ENCODE peak calls at places on chromosomes 12 and 14, in ten cellular contexts. Q is D341Med, F is WTC11, A is Caco-2, N is heart left ventricle, L is NCI-H2029 treated with DMSO at 0.1 percent for 48 hours, S is astrocyte of the hippocampus, B is GOT3, Z is coronary artery, X is caudate nucleus. G is an unnamed sample.
A peak's percentile ranks its signal among the peaks of the same experiment; 100 is the strongest.

GRCh38 chr14:24053548-24054323 is 1.9 kb downstream of the CARMIL3 start:
- DNase-seq in X (no peak), A (peak; percentile 16), S (no peak), N (peak; percentile 10), B (no peak), Z (no peak), Q (peak; percentile 8), L (no peak), F (no peak), G (no peak)

GRCh38 chr12:537772-538171 is 78.0 kb downstream of the B4GALNT3 start:
- DNase-seq in N (no peak), S (no peak), X (no peak), F (no peak), Q (no peak), A (peak; percentile 69), L (peak; percentile 76), B (no peak), Z (no peak), G (no peak)

GRCh38 chr12:114025935-114026334 is 59.8 kb upstream of the RBM19 start:
- DNase-seq in A (no peak), Z (no peak), X (no peak), Q (no peak), B (no peak), N (peak; percentile 70), L (no peak), S (no peak), F (no peak), G (no peak)

GRCh38 chr12:91414147-91414546 is 231.5 kb upstream of the DCN start:
- DNase-seq in A (no peak), Z (no peak), S (no peak), F (no peak), Q (no peak), L (no peak), N (no peak), B (no peak), X (no peak), G (no peak)

GRCh38 chr14:54193871-54194270 is 202.9 kb upstream of the CDKN3 start:
- DNase-seq in A (no peak), Q (no peak), N (no peak), B (no peak), F (no peak), L (no peak), X (no peak), Z (no peak), S (no peak), G (no peak)

GRCh38 chr12:32549675-32550079 is 129.4 kb upstream of the DNM1L start:
- DNase-seq in L (no peak), X (peak; percentile 28), N (peak; percentile 37), B (no peak), A (no peak), Z (no peak), S (peak; percentile 79), Q (no peak), F (no peak), G (no peak)

GRCh38 chr12:12724421-12725085 is 7.4 kb downstream of the CDKN1B start:
- DNase-seq in A (no peak), S (no peak), Q (no peak), X (no peak), N (no peak), F (no peak), Z (no peak), L (no peak), B (no peak), G (peak; percentile 21)

GRCh38 chr12:51189790-51190355 is 16.9 kb upstream of the TFCP2 start:
- DNase-seq in X (no peak), N (no peak), Z (no peak), L (no peak), F (no peak), Q (no peak), B (no peak), A (no peak), S (no peak), G (no peak)

GRCh38 chr12:26271889-26272492 is 76.6 kb downstream of the SSPN start:
- DNase-seq in S (peak; percentile 94), X (no peak), L (no peak), N (peak; percentile 89), A (no peak), Q (no peak), Z (no peak), B (no peak), F (no peak), G (no peak)

GRCh38 chr12:67650127-67650495 is 1.6 kb downstream of the DYRK2 start:
- DNase-seq in B (no peak), S (peak; percentile 39), N (peak; percentile 65), A (no peak), F (no peak), X (no peak), L (no peak), Q (peak; percentile 37), Z (no peak), G (no peak)

GRCh38 chr12:108907861-108908302 is 28.0 kb downstream of the DAO start:
- DNase-seq in X (no peak), N (peak; percentile 38), Z (no peak), F (no peak), B (no peak), L (no peak), A (peak; percentile 70), Q (no peak), S (peak; percentile 42), G (no peak)

GRCh38 chr14:93824518-93825234 is 36.4 kb upstream of the PRIMA1 start:
- DNase-seq in Z (no peak), X (no peak), L (no peak), F (no peak), B (no peak), S (no peak), Q (no peak), N (no peak), A (no peak), G (no peak)

GRCh38 chr12:57733928-57734327 is 4.6 kb downstream of the AGAP2 start:
- DNase-seq in Q (no peak), B (no peak), A (no peak), F (no peak), X (no peak), L (no peak), S (no peak), N (no peak), Z (no peak), G (no peak)

GRCh38 chr14:37247777-37248461 is 50.2 kb downstream of the MIPOL1 start:
- DNase-seq in L (peak; percentile 98), A (no peak), B (no peak), S (no peak), Q (no peak), N (no peak), F (no peak), Z (no peak), X (no peak), G (no peak)

GRCh38 chr14:35669782-35670181 is 135.8 kb downstream of the INSM2 start:
- DNase-seq in Z (no peak), S (peak; percentile 9), X (no peak), A (peak; percentile 41), L (peak; percentile 99), F (no peak), Q (no peak), N (no peak), B (no peak), G (no peak)

GRCh38 chr14:103563089-103563620 is 395 bp downstream of the COA8 start:
- DNase-seq in L (no peak), A (peak; percentile 82), B (no peak), F (no peak), N (no peak), Z (no peak), Q (no peak), S (no peak), X (no peak), G (peak; percentile 51)

GRCh38 chr12:50066402-50066801 is 9.0 kb downstream of the ASIC1 start:
- DNase-seq in X (no peak), B (peak; percentile 11), Z (no peak), S (peak; percentile 88), A (peak; percentile 69), N (no peak), L (no peak), F (no peak), Q (no peak), G (peak; percentile 49)

GRCh38 chr12:121446760-121447159 is 46.8 kb downstream of the RNF34 start:
- DNase-seq in S (no peak), Q (no peak), L (no peak), A (no peak), N (no peak), F (no peak), X (no peak), Z (no peak), B (no peak), G (no peak)

GRCh38 chr12:92696240-92696639 is 6.5 kb upstream of the PLEKHG7 start:
- DNase-seq in Q (no peak), S (peak; percentile 31), B (no peak), N (peak; percentile 54), X (no peak), L (no peak), A (no peak), F (no peak), Z (no peak), G (no peak)

GRCh38 chr12:124636138-124636968 is 68.9 kb upstream of the NCOR2 start:
- DNase-seq in Z (no peak), N (peak; percentile 58), X (no peak), S (peak; percentile 41), Q (no peak), A (peak; percentile 82), F (no peak), B (no peak), L (no peak), G (no peak)

GRCh38 chr12:39905152-39905551 is 200.7 kb downstream of the SLC2A13 start:
- DNase-seq in L (no peak), Z (no peak), Q (no peak), N (peak; percentile 60), F (no peak), A (no peak), X (peak; percentile 15), S (peak; percentile 46), B (peak; percentile 84), G (no peak)

GRCh38 chr14:104512771-104513640 is 66.6 kb upstream of the C14orf180 start:
- DNase-seq in X (no peak), S (no peak), F (no peak), N (no peak), Z (no peak), L (no peak), B (no peak), A (no peak), Q (no peak), G (no peak)

GRCh38 chr12:101407054-101407437 is 526 bp downstream of the ARL1 start:
- DNase-seq in L (no peak), X (peak; percentile 59), A (no peak), B (no peak), Q (no peak), N (no peak), F (no peak), S (no peak), Z (no peak), G (no peak)

GRCh38 chr14:89540830-89541470 is 123.9 kb upstream of the FOXN3 start:
- DNase-seq in A (no peak), B (no peak), Q (no peak), L (no peak), Z (no peak), N (no peak), X (no peak), F (no peak), S (peak; percentile 54), G (no peak)

GRCh38 chr14:51093371-51094281 is 1.3 kb downstream of the TRIM9 start:
- DNase-seq in Z (no peak), Q (peak; percentile 67), N (peak; percentile 42), A (peak; percentile 32), B (no peak), F (peak; percentile 66), X (peak; percentile 78), L (peak; percentile 82), S (peak; percentile 46), G (peak; percentile 93)

GRCh38 chr14:97703006-97703760 is 906.0 kb downstream of the VRK1 start:
- DNase-seq in B (no peak), S (no peak), X (no peak), Q (no peak), Z (no peak), L (no peak), F (no peak), N (no peak), A (no peak), G (no peak)

GRCh38 chr12:39533951-39534350 is 85.7 kb downstream of the ABCD2 start:
- DNase-seq in S (no peak), Z (no peak), L (no peak), X (no peak), F (no peak), B (no peak), A (no peak), N (no peak), Q (no peak), G (no peak)

GRCh38 chr14:23015618-23016017 is 5.7 kb upstream of the C14orf93 start:
- DNase-seq in N (no peak), S (no peak), F (no peak), Q (no peak), Z (no peak), B (no peak), X (no peak), A (no peak), L (no peak), G (no peak)

G was measured in HAP-1.